ENCODE peak calls at places on chromosome 19, in ten cellular contexts. C is colonic mucosa, V is ovary, U is heart left ventricle, S is psoas muscle, M is cardiac muscle cell, G is tibial nerve, Z is transverse colon, Y is GM23338, H is kidney. X is an unnamed sample.

GRCh38 chr19:38049105-38049649 is 142.2 kb downstream of the SIPA1L3 start:
- DNase-seq in C (no peak), V (no peak), U (no peak), S (no peak), M (peak; percentile 49), G (no peak), Z (peak; percentile 53), Y (no peak), H (no peak), X (peak; percentile 29)

GRCh38 chr19:44613295-44614168 is at the start of gene IGSF23:
- DNase-seq in C (peak; percentile 69), V (no peak), U (no peak), S (no peak), M (no peak), G (no peak), Z (peak; percentile 30), Y (no peak), H (no peak), X (no peak)

GRCh38 chr19:38134538-38135149 is 89.4 kb downstream of the DPF1 start:
- DNase-seq in C (peak; percentile 40), V (no peak), U (no peak), S (no peak), M (peak; percentile 53), G (no peak), Z (peak; percentile 16), Y (peak; percentile 81), H (no peak), X (peak; percentile 27)

GRCh38 chr19:1151917-1152601 is 22.0 kb downstream of the SBNO2 start:
- DNase-seq in C (no peak), V (no peak), U (peak; percentile 81), S (peak; percentile 74), M (peak; percentile 72), G (no peak), Z (no peak), Y (no peak), H (peak; percentile 89), X (no peak)

GRCh38 chr19:56270676-56271075 is 1.9 kb upstream of the EDDM13 start:
- DNase-seq in C (no peak), V (no peak), U (no peak), S (no peak), M (no peak), G (no peak), Z (no peak), Y (no peak), H (no peak), X (no peak)

GRCh38 chr19:12047868-12048267 is 4.9 kb downstream of the ZNF878 start:
- DNase-seq in C (no peak), V (no peak), U (no peak), S (no peak), M (no peak), G (no peak), Z (no peak), Y (no peak), H (no peak), X (no peak)

GRCh38 chr19:7340959-7341837 is 7.5 kb upstream of the ARHGEF18 start:
- DNase-seq in C (peak; percentile 89), V (peak; percentile 89), U (peak; percentile 63), S (peak; percentile 80), M (peak; percentile 85), G (peak; percentile 80), Z (peak; percentile 90), Y (peak; percentile 94), H (peak; percentile 89), X (peak; percentile 87)

GRCh38 chr19:5623397-5624153 is 692 bp downstream of the SAFB start:
- DNase-seq in C (peak; percentile 31), V (peak; percentile 55), U (peak; percentile 36), S (peak; percentile 39), M (no peak), G (no peak), Z (peak; percentile 21), Y (no peak), H (no peak), X (no peak)

GRCh38 chr19:10431943-10432735 is 11.8 kb downstream of the PDE4A start:
- DNase-seq in C (peak; percentile 82), V (no peak), U (peak; percentile 73), S (peak; percentile 78), M (peak; percentile 58), G (no peak), Z (peak; percentile 86), Y (peak; percentile 60), H (peak; percentile 92), X (peak; percentile 78)

GRCh38 chr19:5083547-5083965 is 114.6 kb downstream of the KDM4B start:
- DNase-seq in C (no peak), V (no peak), U (no peak), S (peak; percentile 51), M (peak; percentile 81), G (no peak), Z (no peak), Y (no peak), H (no peak), X (no peak)

GRCh38 chr19:6092329-6093286 is 17.7 kb downstream of the RFX2 start:
- DNase-seq in C (peak; percentile 89), V (peak; percentile 70), U (peak; percentile 87), S (peak; percentile 82), M (peak; percentile 77), G (peak; percentile 58), Z (peak; percentile 91), Y (peak; percentile 85), H (peak; percentile 95), X (peak; percentile 80)

GRCh38 chr19:10104665-10105221 is 1.4 kb upstream of the PPAN start:
- DNase-seq in C (peak; percentile 34), V (no peak), U (no peak), S (no peak), M (no peak), G (no peak), Z (peak; percentile 58), Y (no peak), H (peak; percentile 73), X (no peak)

GRCh38 chr19:3670796-3671679 is 29.2 kb downstream of the PIP5K1C start:
- DNase-seq in C (peak; percentile 51), V (peak; percentile 88), U (peak; percentile 90), S (peak; percentile 82), M (peak; percentile 88), G (peak; percentile 74), Z (peak; percentile 68), Y (no peak), H (peak; percentile 90), X (peak; percentile 30)

GRCh38 chr19:15412832-15413231 is 6.0 kb downstream of the AKAP8L start:
- DNase-seq in C (no peak), V (no peak), U (no peak), S (no peak), M (no peak), G (no peak), Z (no peak), Y (no peak), H (no peak), X (no peak)

GRCh38 chr19:45528744-45529453 is 21.6 kb downstream of the VASP start:
- DNase-seq in C (peak; percentile 84), V (no peak), U (peak; percentile 30), S (no peak), M (peak; percentile 43), G (no peak), Z (peak; percentile 77), Y (peak; percentile 97), H (peak; percentile 85), X (peak; percentile 70)

GRCh38 chr19:19900124-19900523 is 622 bp upstream of the ZNF93 start:
- DNase-seq in C (no peak), V (no peak), U (no peak), S (no peak), M (peak; percentile 78), G (no peak), Z (no peak), Y (peak; percentile 33), H (no peak), X (no peak)
- H3K4me3 ChIP-seq in C (peak overlapping the region; percentile 69), V (peak overlapping the region; percentile 67), U (peak overlapping the region; percentile 64), S (peak overlapping the region; percentile 81), M (peak overlapping the region; percentile 76), G (peak overlapping the region; percentile 68), Z (peak overlapping the region; percentile 64), Y (peak overlapping the region; percentile 77), H (peak overlapping the region; percentile 95), X (peak overlapping the region; percentile 89)

GRCh38 chr19:53308339-53308811 is 25.2 kb upstream of the ZNF845 start:
- DNase-seq in C (no peak), V (no peak), U (no peak), S (no peak), M (peak; percentile 3), G (no peak), Z (no peak), Y (peak; percentile 96), H (no peak), X (no peak)
- TF ChIP-seq CTCF in C (no peak), V (no peak), U (peak; percentile 58), S (peak; percentile 9), M (no peak), G (peak; percentile 17), Z (peak; percentile 35), Y (peak; percentile 90), H (peak; percentile 10), X (no peak)

GRCh38 chr19:34089566-34089965 is 82.7 kb upstream of the LSM14A start:
- DNase-seq in C (no peak), V (no peak), U (no peak), S (no peak), M (no peak), G (no peak), Z (no peak), Y (no peak), H (no peak), X (no peak)

GRCh38 chr19:34096020-34096915 is 76.0 kb upstream of the LSM14A start:
- DNase-seq in C (no peak), V (no peak), U (no peak), S (no peak), M (peak; percentile 69), G (no peak), Z (no peak), Y (peak; percentile 83), H (no peak), X (no peak)

GRCh38 chr19:34094960-34095359 is 77.3 kb upstream of the LSM14A start:
- DNase-seq in C (no peak), V (no peak), U (no peak), S (no peak), M (peak; percentile 6), G (no peak), Z (no peak), Y (no peak), H (no peak), X (no peak)
- H3K4me3 ChIP-seq in C (no peak overlapping the region), V (no peak overlapping the region), U (no peak overlapping the region), S (no peak overlapping the region), M (no peak overlapping the region), G (no peak overlapping the region), Z (no peak overlapping the region), Y (no peak overlapping the region), H (no peak overlapping the region), X (no peak overlapping the region)

GRCh38 chr19:41244117-41244516 is 20.1 kb upstream of the HNRNPUL1 start:
- DNase-seq in C (no peak), V (no peak), U (no peak), S (no peak), M (no peak), G (no peak), Z (no peak), Y (no peak), H (no peak), X (no peak)

GRCh38 chr19:41249707-41250423 is 14.3 kb upstream of the HNRNPUL1 start:
- DNase-seq in C (no peak), V (no peak), U (no peak), S (no peak), M (no peak), G (no peak), Z (no peak), Y (peak; percentile 71), H (no peak), X (no peak)

GRCh38 chr19:41245779-41246297 is 18.3 kb upstream of the HNRNPUL1 start:
- DNase-seq in C (no peak), V (no peak), U (no peak), S (no peak), M (no peak), G (no peak), Z (no peak), Y (no peak), H (no peak), X (no peak)

GRCh38 chr19:41253660-41254059 is 10.5 kb upstream of the HNRNPUL1 start:
- DNase-seq in C (no peak), V (no peak), U (no peak), S (no peak), M (no peak), G (no peak), Z (no peak), Y (no peak), H (no peak), X (no peak)

GRCh38 chr19:41248895-41249294 is 15.3 kb upstream of the HNRNPUL1 start:
- DNase-seq in C (no peak), V (no peak), U (no peak), S (no peak), M (no peak), G (no peak), Z (no peak), Y (peak; percentile 45), H (no peak), X (no peak)
- TF ChIP-seq CTCF in C (no peak), V (no peak), U (no peak), S (no peak), M (no peak), G (no peak), Z (no peak), Y (no peak), H (no peak), X (no peak)